ENCODE peak calls at places on chromosomes 5 and 9, in four cellular contexts. One of them, this sample, is unnamed.

GRCh38 chr9:15543033-15543791 is 9.6 kb upstream of the CCDC171 start:
- DNase-seq in sciatic nerve: no peak
- DNase-seq in stimulated activated CD4-positive, alpha-beta T cell treated with anti-CD3 and anti-CD28 coated beads, Interleukin-1b, Interleukin-23, amount 100 ng/mL, for 24 hours: no peak
- DNase-seq in NAMALWA: no peak
- DNase-seq in this sample: no peak

GRCh38 chr5:150489358-150490295 is 18.3 kb upstream of the NDST1 start:
- DNase-seq in sciatic nerve: no peak
- DNase-seq in stimulated activated CD4-positive, alpha-beta T cell treated with anti-CD3 and anti-CD28 coated beads, Interleukin-1b, Interleukin-23, amount 100 ng/mL, for 24 hours: no peak
- DNase-seq in NAMALWA: peak; percentile 74
- DNase-seq in this sample: no peak

GRCh38 chr5:134864707-134865106 is 9.5 kb upstream of the TXNDC15 start:
- DNase-seq in NAMALWA: no peak
- DNase-seq in sciatic nerve: no peak
- DNase-seq in stimulated activated CD4-positive, alpha-beta T cell treated with anti-CD3 and anti-CD28 coated beads, Interleukin-1b, Interleukin-23, amount 100 ng/mL, for 24 hours: no peak
- DNase-seq in this sample: no peak

GRCh38 chr5:31688515-31689092 is 49.7 kb downstream of the PDZD2 start:
- DNase-seq in stimulated activated CD4-positive, alpha-beta T cell treated with anti-CD3 and anti-CD28 coated beads, Interleukin-1b, Interleukin-23, amount 100 ng/mL, for 24 hours: no peak
- DNase-seq in sciatic nerve: no peak
- DNase-seq in NAMALWA: no peak
- DNase-seq in this sample: no peak

GRCh38 chr5:27962201-27962600 is 923.8 kb upstream of the CDH9 start:
- DNase-seq in NAMALWA: no peak
- DNase-seq in stimulated activated CD4-positive, alpha-beta T cell treated with anti-CD3 and anti-CD28 coated beads, Interleukin-1b, Interleukin-23, amount 100 ng/mL, for 24 hours: no peak
- DNase-seq in sciatic nerve: no peak
- DNase-seq in this sample: peak; percentile 42

GRCh38 chr5:176851380-176851779 is 41.0 kb downstream of the UNC5A start:
- DNase-seq in stimulated activated CD4-positive, alpha-beta T cell treated with anti-CD3 and anti-CD28 coated beads, Interleukin-1b, Interleukin-23, amount 100 ng/mL, for 24 hours: no peak
- DNase-seq in sciatic nerve: no peak
- DNase-seq in NAMALWA: no peak
- DNase-seq in this sample: no peak

GRCh38 chr9:90985631-90986030 is 184.0 kb downstream of the SYK start:
- DNase-seq in NAMALWA: no peak
- DNase-seq in stimulated activated CD4-positive, alpha-beta T cell treated with anti-CD3 and anti-CD28 coated beads, Interleukin-1b, Interleukin-23, amount 100 ng/mL, for 24 hours: no peak
- DNase-seq in sciatic nerve: no peak
- DNase-seq in this sample: no peak

GRCh38 chr9:80359941-80360881 is 788.4 kb downstream of the TLE4 start:
- DNase-seq in stimulated activated CD4-positive, alpha-beta T cell treated with anti-CD3 and anti-CD28 coated beads, Interleukin-1b, Interleukin-23, amount 100 ng/mL, for 24 hours: no peak
- DNase-seq in sciatic nerve: no peak
- DNase-seq in NAMALWA: no peak
- DNase-seq in this sample: no peak

GRCh38 chr9:4666042-4666699 is at the start of gene SPATA6L:
- DNase-seq in sciatic nerve: peak; percentile 79
- DNase-seq in NAMALWA: peak; percentile 57
- DNase-seq in stimulated activated CD4-positive, alpha-beta T cell treated with anti-CD3 and anti-CD28 coated beads, Interleukin-1b, Interleukin-23, amount 100 ng/mL, for 24 hours: peak; percentile 22
- DNase-seq in this sample: peak; percentile 43

GRCh38 chr5:15834596-15835245 is 334.7 kb downstream of the FBXL7 start:
- DNase-seq in stimulated activated CD4-positive, alpha-beta T cell treated with anti-CD3 and anti-CD28 coated beads, Interleukin-1b, Interleukin-23, amount 100 ng/mL, for 24 hours: no peak
- DNase-seq in sciatic nerve: no peak
- DNase-seq in NAMALWA: no peak
- DNase-seq in this sample: peak; percentile 84

GRCh38 chr5:93252165-93252564 is 328.9 kb downstream of the NR2F1-AS1 start:
- DNase-seq in stimulated activated CD4-positive, alpha-beta T cell treated with anti-CD3 and anti-CD28 coated beads, Interleukin-1b, Interleukin-23, amount 100 ng/mL, for 24 hours: no peak
- DNase-seq in NAMALWA: no peak
- DNase-seq in sciatic nerve: no peak
- DNase-seq in this sample: no peak

GRCh38 chr5:65034029-65034781 is 265.5 kb downstream of the CWC27 start:
- DNase-seq in stimulated activated CD4-positive, alpha-beta T cell treated with anti-CD3 and anti-CD28 coated beads, Interleukin-1b, Interleukin-23, amount 100 ng/mL, for 24 hours: no peak
- DNase-seq in sciatic nerve: no peak
- DNase-seq in NAMALWA: peak; percentile 13
- DNase-seq in this sample: no peak

GRCh38 chr5:56616454-56617160 is 198.7 kb upstream of the MAP3K1 start:
- DNase-seq in NAMALWA: no peak
- DNase-seq in sciatic nerve: no peak
- DNase-seq in stimulated activated CD4-positive, alpha-beta T cell treated with anti-CD3 and anti-CD28 coated beads, Interleukin-1b, Interleukin-23, amount 100 ng/mL, for 24 hours: no peak
- DNase-seq in this sample: no peak

GRCh38 chr5:153157156-153157555 is 333.3 kb upstream of the GRIA1 start:
- DNase-seq in sciatic nerve: no peak
- DNase-seq in NAMALWA: no peak
- DNase-seq in stimulated activated CD4-positive, alpha-beta T cell treated with anti-CD3 and anti-CD28 coated beads, Interleukin-1b, Interleukin-23, amount 100 ng/mL, for 24 hours: no peak
- DNase-seq in this sample: no peak

GRCh38 chr5:87150630-87151029 is 117.1 kb upstream of the RASA1 start:
- DNase-seq in NAMALWA: no peak
- DNase-seq in stimulated activated CD4-positive, alpha-beta T cell treated with anti-CD3 and anti-CD28 coated beads, Interleukin-1b, Interleukin-23, amount 100 ng/mL, for 24 hours: no peak
- DNase-seq in sciatic nerve: no peak
- DNase-seq in this sample: no peak

GRCh38 chr5:155402927-155403645 is 389.5 kb downstream of the KIF4B start:
- DNase-seq in sciatic nerve: no peak
- DNase-seq in stimulated activated CD4-positive, alpha-beta T cell treated with anti-CD3 and anti-CD28 coated beads, Interleukin-1b, Interleukin-23, amount 100 ng/mL, for 24 hours: no peak
- DNase-seq in NAMALWA: no peak
- DNase-seq in this sample: no peak

GRCh38 chr9:121253821-121254471 is 14.0 kb upstream of the GSN start:
- DNase-seq in NAMALWA: no peak
- DNase-seq in stimulated activated CD4-positive, alpha-beta T cell treated with anti-CD3 and anti-CD28 coated beads, Interleukin-1b, Interleukin-23, amount 100 ng/mL, for 24 hours: no peak
- DNase-seq in sciatic nerve: no peak
- DNase-seq in this sample: no peak

GRCh38 chr9:94772128-94772527 is 45.6 kb downstream of the AOPEP start:
- DNase-seq in stimulated activated CD4-positive, alpha-beta T cell treated with anti-CD3 and anti-CD28 coated beads, Interleukin-1b, Interleukin-23, amount 100 ng/mL, for 24 hours: no peak
- DNase-seq in NAMALWA: no peak
- DNase-seq in sciatic nerve: no peak
- DNase-seq in this sample: no peak

GRCh38 chr5:122434547-122434946 is 122.5 kb downstream of the SNCAIP start:
- DNase-seq in stimulated activated CD4-positive, alpha-beta T cell treated with anti-CD3 and anti-CD28 coated beads, Interleukin-1b, Interleukin-23, amount 100 ng/mL, for 24 hours: no peak
- DNase-seq in sciatic nerve: no peak
- DNase-seq in NAMALWA: no peak
- DNase-seq in this sample: peak; percentile 38

GRCh38 chr5:57690724-57691123 is 208.1 kb upstream of the ACTBL2 start:
- DNase-seq in sciatic nerve: no peak
- DNase-seq in NAMALWA: no peak
- DNase-seq in stimulated activated CD4-positive, alpha-beta T cell treated with anti-CD3 and anti-CD28 coated beads, Interleukin-1b, Interleukin-23, amount 100 ng/mL, for 24 hours: no peak
- DNase-seq in this sample: no peak

GRCh38 chr9:91113026-91113425 is 248.7 kb downstream of the AUH start:
- DNase-seq in NAMALWA: no peak
- DNase-seq in sciatic nerve: no peak
- DNase-seq in stimulated activated CD4-positive, alpha-beta T cell treated with anti-CD3 and anti-CD28 coated beads, Interleukin-1b, Interleukin-23, amount 100 ng/mL, for 24 hours: no peak
- DNase-seq in this sample: no peak

GRCh38 chr5:123156577-123157296 is 67.7 kb downstream of the PRDM6 start:
- DNase-seq in stimulated activated CD4-positive, alpha-beta T cell treated with anti-CD3 and anti-CD28 coated beads, Interleukin-1b, Interleukin-23, amount 100 ng/mL, for 24 hours: no peak
- DNase-seq in sciatic nerve: no peak
- DNase-seq in NAMALWA: no peak
- DNase-seq in this sample: peak; percentile 92

GRCh38 chr5:135157421-135158314 is 123.6 kb upstream of the PITX1 start:
- DNase-seq in sciatic nerve: no peak
- DNase-seq in NAMALWA: no peak
- DNase-seq in stimulated activated CD4-positive, alpha-beta T cell treated with anti-CD3 and anti-CD28 coated beads, Interleukin-1b, Interleukin-23, amount 100 ng/mL, for 24 hours: no peak
- DNase-seq in this sample: no peak

GRCh38 chr5:109826426-109826825 is 136.7 kb downstream of the MAN2A1 start:
- DNase-seq in stimulated activated CD4-positive, alpha-beta T cell treated with anti-CD3 and anti-CD28 coated beads, Interleukin-1b, Interleukin-23, amount 100 ng/mL, for 24 hours: no peak
- DNase-seq in sciatic nerve: no peak
- DNase-seq in NAMALWA: no peak
- DNase-seq in this sample: no peak

GRCh38 chr9:2923810-2924768 is 80.2 kb upstream of the PUM3 start:
- DNase-seq in stimulated activated CD4-positive, alpha-beta T cell treated with anti-CD3 and anti-CD28 coated beads, Interleukin-1b, Interleukin-23, amount 100 ng/mL, for 24 hours: no peak
- DNase-seq in sciatic nerve: no peak
- DNase-seq in NAMALWA: no peak
- DNase-seq in this sample: no peak

GRCh38 chr5:126483156-126483555 is 59.9 kb downstream of the GRAMD2B start:
- DNase-seq in NAMALWA: no peak
- DNase-seq in sciatic nerve: no peak
- DNase-seq in stimulated activated CD4-positive, alpha-beta T cell treated with anti-CD3 and anti-CD28 coated beads, Interleukin-1b, Interleukin-23, amount 100 ng/mL, for 24 hours: no peak
- DNase-seq in this sample: no peak

GRCh38 chr9:127555830-127556820 is 56.0 kb upstream of the STXBP1 start:
- DNase-seq in NAMALWA: peak; percentile 37
- DNase-seq in stimulated activated CD4-positive, alpha-beta T cell treated with anti-CD3 and anti-CD28 coated beads, Interleukin-1b, Interleukin-23, amount 100 ng/mL, for 24 hours: peak; percentile 45
- DNase-seq in sciatic nerve: peak; percentile 78
- DNase-seq in this sample: peak; percentile 95

GRCh38 chr5:141951341-141951781 is 6.6 kb downstream of the PCDH12 start:
- DNase-seq in stimulated activated CD4-positive, alpha-beta T cell treated with anti-CD3 and anti-CD28 coated beads, Interleukin-1b, Interleukin-23, amount 100 ng/mL, for 24 hours: no peak
- DNase-seq in sciatic nerve: no peak
- DNase-seq in NAMALWA: peak; percentile 68
- DNase-seq in this sample: no peak

GRCh38 chr5:36602711-36603321 is 3.6 kb upstream of the SLC1A3 start:
- DNase-seq in NAMALWA: peak; percentile 27
- DNase-seq in stimulated activated CD4-positive, alpha-beta T cell treated with anti-CD3 and anti-CD28 coated beads, Interleukin-1b, Interleukin-23, amount 100 ng/mL, for 24 hours: no peak
- DNase-seq in sciatic nerve: no peak
- DNase-seq in this sample: no peak

GRCh38 chr9:129497064-129497836 is 123.7 kb downstream of the C9orf50 start:
- DNase-seq in NAMALWA: no peak
- DNase-seq in stimulated activated CD4-positive, alpha-beta T cell treated with anti-CD3 and anti-CD28 coated beads, Interleukin-1b, Interleukin-23, amount 100 ng/mL, for 24 hours: no peak
- DNase-seq in sciatic nerve: peak; percentile 79
- DNase-seq in this sample: no peak

GRCh38 chr9:19431361-19432171 is 22.8 kb downstream of the ACER2 start:
- DNase-seq in stimulated activated CD4-positive, alpha-beta T cell treated with anti-CD3 and anti-CD28 coated beads, Interleukin-1b, Interleukin-23, amount 100 ng/mL, for 24 hours: no peak
- DNase-seq in sciatic nerve: peak; percentile 83
- DNase-seq in NAMALWA: no peak
- DNase-seq in this sample: no peak

GRCh38 chr5:5179079-5179478 is 38.9 kb downstream of the ADAMTS16 start:
- DNase-seq in sciatic nerve: no peak
- DNase-seq in NAMALWA: no peak
- DNase-seq in stimulated activated CD4-positive, alpha-beta T cell treated with anti-CD3 and anti-CD28 coated beads, Interleukin-1b, Interleukin-23, amount 100 ng/mL, for 24 hours: no peak
- DNase-seq in this sample: no peak

GRCh38 chr5:147985593-147985992 is 78.2 kb upstream of the SPINK5 start:
- DNase-seq in NAMALWA: no peak
- DNase-seq in sciatic nerve: no peak
- DNase-seq in stimulated activated CD4-positive, alpha-beta T cell treated with anti-CD3 and anti-CD28 coated beads, Interleukin-1b, Interleukin-23, amount 100 ng/mL, for 24 hours: no peak
- DNase-seq in this sample: no peak

GRCh38 chr9:99809586-99810357 is 11.9 kb upstream of the NR4A3 start:
- DNase-seq in NAMALWA: no peak
- DNase-seq in stimulated activated CD4-positive, alpha-beta T cell treated with anti-CD3 and anti-CD28 coated beads, Interleukin-1b, Interleukin-23, amount 100 ng/mL, for 24 hours: no peak
- DNase-seq in sciatic nerve: no peak
- DNase-seq in this sample: no peak

GRCh38 chr9:69178583-69179011 is 4.5 kb downstream of the TJP2 start:
- DNase-seq in sciatic nerve: no peak
- DNase-seq in NAMALWA: no peak
- DNase-seq in stimulated activated CD4-positive, alpha-beta T cell treated with anti-CD3 and anti-CD28 coated beads, Interleukin-1b, Interleukin-23, amount 100 ng/mL, for 24 hours: no peak
- DNase-seq in this sample: peak; percentile 39

GRCh38 chr9:133729646-133730281 is 8.4 kb downstream of the SARDH start:
- DNase-seq in sciatic nerve: no peak
- DNase-seq in stimulated activated CD4-positive, alpha-beta T cell treated with anti-CD3 and anti-CD28 coated beads, Interleukin-1b, Interleukin-23, amount 100 ng/mL, for 24 hours: no peak
- DNase-seq in NAMALWA: no peak
- DNase-seq in this sample: no peak

This sample was measured in astrocyte of the spinal cord.